ENCODE peak calls at places on chromosomes 16 and 17, in five cellular contexts. One of them, this sample, is unnamed.

GRCh38 chr16:11515540-11516430 is 70.9 kb downstream of the LITAF start:
- DNase-seq in stimulated activated CD4-positive, alpha-beta T cell treated with anti-CD3 and anti-CD28 coated beads, Interleukin-15, amount 100 ng/mL, for 1 hour: no peak
- DNase-seq in tibial nerve: no peak
- DNase-seq in thyroid gland: no peak
- DNase-seq in mammary epithelial cell: no peak
- DNase-seq in this sample: no peak

GRCh38 chr16:87897563-87898505 is 28.5 kb upstream of the SLC7A5 start:
- DNase-seq in stimulated activated CD4-positive, alpha-beta T cell treated with anti-CD3 and anti-CD28 coated beads, Interleukin-15, amount 100 ng/mL, for 1 hour: peak
- DNase-seq in thyroid gland: no peak
- DNase-seq in tibial nerve: no peak
- DNase-seq in mammary epithelial cell: no peak
- DNase-seq in this sample: peak

GRCh38 chr17:62307196-62307595 is 73.2 kb upstream of the EFCAB3 start:
- DNase-seq in stimulated activated CD4-positive, alpha-beta T cell treated with anti-CD3 and anti-CD28 coated beads, Interleukin-15, amount 100 ng/mL, for 1 hour: no peak
- DNase-seq in mammary epithelial cell: no peak
- DNase-seq in thyroid gland: no peak
- DNase-seq in tibial nerve: no peak
- DNase-seq in this sample: no peak

GRCh38 chr17:45200701-45201100 is 21.0 kb upstream of the FMNL1 start:
- DNase-seq in mammary epithelial cell: no peak
- DNase-seq in stimulated activated CD4-positive, alpha-beta T cell treated with anti-CD3 and anti-CD28 coated beads, Interleukin-15, amount 100 ng/mL, for 1 hour: no peak
- DNase-seq in tibial nerve: peak
- DNase-seq in thyroid gland: peak
- DNase-seq in this sample: no peak

GRCh38 chr17:1511756-1512321 is 4.6 kb downstream of the INPP5K start:
- DNase-seq in stimulated activated CD4-positive, alpha-beta T cell treated with anti-CD3 and anti-CD28 coated beads, Interleukin-15, amount 100 ng/mL, for 1 hour: no peak
- DNase-seq in tibial nerve: no peak
- DNase-seq in thyroid gland: peak
- DNase-seq in mammary epithelial cell: peak
- DNase-seq in this sample: no peak

GRCh38 chr16:22092143-22092933 is at the start of gene VWA3A:
- DNase-seq in mammary epithelial cell: no peak
- DNase-seq in stimulated activated CD4-positive, alpha-beta T cell treated with anti-CD3 and anti-CD28 coated beads, Interleukin-15, amount 100 ng/mL, for 1 hour: no peak
- DNase-seq in tibial nerve: no peak
- DNase-seq in thyroid gland: peak
- DNase-seq in this sample: no peak

GRCh38 chr17:10626378-10626777 is 30.7 kb downstream of the MYH3 start:
- DNase-seq in mammary epithelial cell: no peak
- DNase-seq in tibial nerve: no peak
- DNase-seq in stimulated activated CD4-positive, alpha-beta T cell treated with anti-CD3 and anti-CD28 coated beads, Interleukin-15, amount 100 ng/mL, for 1 hour: no peak
- DNase-seq in thyroid gland: no peak
- DNase-seq in this sample: no peak

GRCh38 chr17:74380086-74380958 is 13.0 kb downstream of the GPR142 start:
- DNase-seq in thyroid gland: peak
- DNase-seq in mammary epithelial cell: peak
- DNase-seq in tibial nerve: no peak
- DNase-seq in stimulated activated CD4-positive, alpha-beta T cell treated with anti-CD3 and anti-CD28 coated beads, Interleukin-15, amount 100 ng/mL, for 1 hour: no peak
- DNase-seq in this sample: no peak

GRCh38 chr16:31502981-31503380 is 5.2 kb downstream of the RUSF1 start:
- DNase-seq in mammary epithelial cell: no peak
- DNase-seq in stimulated activated CD4-positive, alpha-beta T cell treated with anti-CD3 and anti-CD28 coated beads, Interleukin-15, amount 100 ng/mL, for 1 hour: no peak
- DNase-seq in tibial nerve: no peak
- DNase-seq in thyroid gland: no peak
- DNase-seq in this sample: no peak

GRCh38 chr16:65061935-65062334 is 59.9 kb downstream of the CDH11 start:
- DNase-seq in stimulated activated CD4-positive, alpha-beta T cell treated with anti-CD3 and anti-CD28 coated beads, Interleukin-15, amount 100 ng/mL, for 1 hour: no peak
- DNase-seq in thyroid gland: no peak
- DNase-seq in tibial nerve: no peak
- DNase-seq in mammary epithelial cell: no peak
- DNase-seq in this sample: no peak

GRCh38 chr17:31842416-31843381 is 16.3 kb downstream of the COPRS start:
- DNase-seq in tibial nerve: peak
- DNase-seq in stimulated activated CD4-positive, alpha-beta T cell treated with anti-CD3 and anti-CD28 coated beads, Interleukin-15, amount 100 ng/mL, for 1 hour: peak
- DNase-seq in thyroid gland: peak
- DNase-seq in mammary epithelial cell: no peak
- DNase-seq in this sample: peak

GRCh38 chr17:8162997-8163977 is 539 bp upstream of the VAMP2 start:
- DNase-seq in tibial nerve: peak
- DNase-seq in mammary epithelial cell: no peak
- DNase-seq in stimulated activated CD4-positive, alpha-beta T cell treated with anti-CD3 and anti-CD28 coated beads, Interleukin-15, amount 100 ng/mL, for 1 hour: no peak
- DNase-seq in thyroid gland: peak
- DNase-seq in this sample: no peak

GRCh38 chr16:51763072-51763658 is 612.1 kb upstream of the SALL1 start:
- DNase-seq in thyroid gland: peak
- DNase-seq in mammary epithelial cell: no peak
- DNase-seq in stimulated activated CD4-positive, alpha-beta T cell treated with anti-CD3 and anti-CD28 coated beads, Interleukin-15, amount 100 ng/mL, for 1 hour: no peak
- DNase-seq in tibial nerve: no peak
- DNase-seq in this sample: no peak

GRCh38 chr17:28368306-28368831 is 1.7 kb downstream of the VTN start:
- DNase-seq in thyroid gland: no peak
- DNase-seq in tibial nerve: no peak
- DNase-seq in mammary epithelial cell: no peak
- DNase-seq in stimulated activated CD4-positive, alpha-beta T cell treated with anti-CD3 and anti-CD28 coated beads, Interleukin-15, amount 100 ng/mL, for 1 hour: no peak
- DNase-seq in this sample: no peak

GRCh38 chr17:79917902-79918484 is 78.8 kb upstream of the CBX4 start:
- DNase-seq in thyroid gland: no peak
- DNase-seq in stimulated activated CD4-positive, alpha-beta T cell treated with anti-CD3 and anti-CD28 coated beads, Interleukin-15, amount 100 ng/mL, for 1 hour: no peak
- DNase-seq in tibial nerve: no peak
- DNase-seq in mammary epithelial cell: no peak
- DNase-seq in this sample: no peak

GRCh38 chr16:80460004-80460403 is 80.8 kb upstream of the DYNLRB2 start:
- DNase-seq in thyroid gland: no peak
- DNase-seq in tibial nerve: no peak
- DNase-seq in stimulated activated CD4-positive, alpha-beta T cell treated with anti-CD3 and anti-CD28 coated beads, Interleukin-15, amount 100 ng/mL, for 1 hour: no peak
- DNase-seq in mammary epithelial cell: no peak
- DNase-seq in this sample: no peak

GRCh38 chr17:51456942-51457341 is 196.6 kb downstream of the UTP18 start:
- DNase-seq in thyroid gland: no peak
- DNase-seq in mammary epithelial cell: no peak
- DNase-seq in tibial nerve: no peak
- DNase-seq in stimulated activated CD4-positive, alpha-beta T cell treated with anti-CD3 and anti-CD28 coated beads, Interleukin-15, amount 100 ng/mL, for 1 hour: no peak
- DNase-seq in this sample: no peak

GRCh38 chr17:45302649-45303173 is 14.1 kb downstream of the MAP3K14 start:
- DNase-seq in thyroid gland: peak
- DNase-seq in tibial nerve: peak
- DNase-seq in mammary epithelial cell: peak
- DNase-seq in stimulated activated CD4-positive, alpha-beta T cell treated with anti-CD3 and anti-CD28 coated beads, Interleukin-15, amount 100 ng/mL, for 1 hour: no peak
- DNase-seq in this sample: peak

GRCh38 chr17:72334205-72334604 is 213.4 kb downstream of the SOX9 start:
- DNase-seq in stimulated activated CD4-positive, alpha-beta T cell treated with anti-CD3 and anti-CD28 coated beads, Interleukin-15, amount 100 ng/mL, for 1 hour: no peak
- DNase-seq in mammary epithelial cell: peak
- DNase-seq in thyroid gland: no peak
- DNase-seq in tibial nerve: no peak
- DNase-seq in this sample: no peak

GRCh38 chr16:30941600-30942420 is 7.1 kb upstream of the ORAI3 start:
- DNase-seq in thyroid gland: peak
- DNase-seq in tibial nerve: peak
- DNase-seq in mammary epithelial cell: peak
- DNase-seq in stimulated activated CD4-positive, alpha-beta T cell treated with anti-CD3 and anti-CD28 coated beads, Interleukin-15, amount 100 ng/mL, for 1 hour: peak
- DNase-seq in this sample: peak

GRCh38 chr17:45896803-45897693 is 2.7 kb downstream of the MAPT start:
- DNase-seq in tibial nerve: no peak
- DNase-seq in mammary epithelial cell: peak
- DNase-seq in stimulated activated CD4-positive, alpha-beta T cell treated with anti-CD3 and anti-CD28 coated beads, Interleukin-15, amount 100 ng/mL, for 1 hour: no peak
- DNase-seq in thyroid gland: no peak
- DNase-seq in this sample: no peak

GRCh38 chr16:64745275-64745674 is 376.6 kb downstream of the CDH11 start:
- DNase-seq in mammary epithelial cell: no peak
- DNase-seq in tibial nerve: no peak
- DNase-seq in thyroid gland: no peak
- DNase-seq in stimulated activated CD4-positive, alpha-beta T cell treated with anti-CD3 and anti-CD28 coated beads, Interleukin-15, amount 100 ng/mL, for 1 hour: no peak
- DNase-seq in this sample: no peak

GRCh38 chr16:1571012-1571671 is 37.7 kb downstream of the TMEM204 start:
- DNase-seq in stimulated activated CD4-positive, alpha-beta T cell treated with anti-CD3 and anti-CD28 coated beads, Interleukin-15, amount 100 ng/mL, for 1 hour: no peak
- DNase-seq in tibial nerve: no peak
- DNase-seq in thyroid gland: no peak
- DNase-seq in mammary epithelial cell: no peak
- DNase-seq in this sample: no peak

GRCh38 chr17:18318771-18319450 is 3.8 kb downstream of the SMCR8 start:
- DNase-seq in stimulated activated CD4-positive, alpha-beta T cell treated with anti-CD3 and anti-CD28 coated beads, Interleukin-15, amount 100 ng/mL, for 1 hour: no peak
- DNase-seq in thyroid gland: no peak
- DNase-seq in tibial nerve: no peak
- DNase-seq in mammary epithelial cell: no peak
- DNase-seq in this sample: no peak

GRCh38 chr17:35788504-35788998 is 6.9 kb downstream of the MMP28 start:
- DNase-seq in thyroid gland: peak
- DNase-seq in tibial nerve: peak
- DNase-seq in stimulated activated CD4-positive, alpha-beta T cell treated with anti-CD3 and anti-CD28 coated beads, Interleukin-15, amount 100 ng/mL, for 1 hour: no peak
- DNase-seq in mammary epithelial cell: peak
- DNase-seq in this sample: no peak

GRCh38 chr17:82949984-82950383 is 110.2 kb upstream of the ZNF750 start:
- DNase-seq in tibial nerve: no peak
- DNase-seq in thyroid gland: no peak
- DNase-seq in stimulated activated CD4-positive, alpha-beta T cell treated with anti-CD3 and anti-CD28 coated beads, Interleukin-15, amount 100 ng/mL, for 1 hour: no peak
- DNase-seq in mammary epithelial cell: no peak
- DNase-seq in this sample: no peak

GRCh38 chr16:75789237-75789636 is 62.9 kb upstream of the CPHXL start:
- DNase-seq in mammary epithelial cell: peak
- DNase-seq in stimulated activated CD4-positive, alpha-beta T cell treated with anti-CD3 and anti-CD28 coated beads, Interleukin-15, amount 100 ng/mL, for 1 hour: no peak
- DNase-seq in tibial nerve: peak
- DNase-seq in thyroid gland: no peak
- DNase-seq in this sample: no peak

GRCh38 chr16:71453051-71453450 is 9.0 kb downstream of the ZNF23 start:
- DNase-seq in thyroid gland: no peak
- DNase-seq in mammary epithelial cell: no peak
- DNase-seq in tibial nerve: no peak
- DNase-seq in stimulated activated CD4-positive, alpha-beta T cell treated with anti-CD3 and anti-CD28 coated beads, Interleukin-15, amount 100 ng/mL, for 1 hour: no peak
- DNase-seq in this sample: no peak

GRCh38 chr16:10181196-10182162 is 749 bp downstream of the GRIN2A start:
- DNase-seq in mammary epithelial cell: peak
- DNase-seq in thyroid gland: peak
- DNase-seq in stimulated activated CD4-positive, alpha-beta T cell treated with anti-CD3 and anti-CD28 coated beads, Interleukin-15, amount 100 ng/mL, for 1 hour: no peak
- DNase-seq in tibial nerve: peak
- DNase-seq in this sample: peak

GRCh38 chr16:69328854-69329316 is 1.5 kb downstream of the PDF start:
- DNase-seq in mammary epithelial cell: peak
- DNase-seq in tibial nerve: no peak
- DNase-seq in thyroid gland: no peak
- DNase-seq in stimulated activated CD4-positive, alpha-beta T cell treated with anti-CD3 and anti-CD28 coated beads, Interleukin-15, amount 100 ng/mL, for 1 hour: no peak
- DNase-seq in this sample: peak

GRCh38 chr17:47733047-47733413 is at the start of gene TBX21:
- DNase-seq in mammary epithelial cell: no peak
- DNase-seq in tibial nerve: no peak
- DNase-seq in stimulated activated CD4-positive, alpha-beta T cell treated with anti-CD3 and anti-CD28 coated beads, Interleukin-15, amount 100 ng/mL, for 1 hour: peak
- DNase-seq in thyroid gland: peak
- DNase-seq in this sample: peak

GRCh38 chr17:44793885-44794698 is 35.3 kb downstream of the ADAM11 start:
- DNase-seq in mammary epithelial cell: no peak
- DNase-seq in stimulated activated CD4-positive, alpha-beta T cell treated with anti-CD3 and anti-CD28 coated beads, Interleukin-15, amount 100 ng/mL, for 1 hour: no peak
- DNase-seq in thyroid gland: no peak
- DNase-seq in tibial nerve: no peak
- DNase-seq in this sample: no peak